ENCODE peak calls at places on chromosomes 11 and 22, in seven cellular contexts. F is heart left ventricle, Q is HFF-Myc, E is KBM-7, H is M059J, K is A549, I is astrocyte of the spinal cord. L is an unnamed sample.

GRCh38 chr22:29258407-29259252 is 9.2 kb downstream of the RHBDD3 start:
- DNase-seq in F (no peak), Q (no peak), E (no peak), H (no peak), K (no peak), I (no peak), L (no peak)

GRCh38 chr11:126115253-126115540 is 52.5 kb upstream of the CDON start:
- DNase-seq in F (peak), Q (no peak), E (no peak), H (peak), K (no peak), I (no peak), L (no peak)

GRCh38 chr11:72238040-72238450 is 5.9 kb downstream of the PHOX2A start:
- DNase-seq in F (no peak), Q (no peak), E (peak), H (no peak), K (peak), I (peak), L (peak)

GRCh38 chr11:46410021-46410420 is 18.4 kb upstream of the CHRM4 start:
- DNase-seq in F (no peak), Q (no peak), E (no peak), H (no peak), K (peak), I (peak), L (no peak)

GRCh38 chr22:38427465-38427864 is 27.5 kb downstream of the KCNJ4 start:
- DNase-seq in F (no peak), Q (no peak), E (no peak), H (no peak), K (no peak), I (no peak), L (no peak)

GRCh38 chr11:83540112-83540675 is 254.0 kb upstream of the CCDC90B start:
- DNase-seq in F (no peak), Q (no peak), E (no peak), H (no peak), K (no peak), I (peak), L (no peak)

GRCh38 chr22:22878211-22878570 is 9.4 kb upstream of the IGLL5 start:
- DNase-seq in F (no peak), Q (no peak), E (no peak), H (no peak), K (no peak), I (no peak), L (no peak)

GRCh38 chr22:25668437-25668836 is 73.6 kb upstream of the MYO18B start:
- DNase-seq in F (no peak), Q (no peak), E (no peak), H (peak), K (peak), I (peak), L (no peak)

GRCh38 chr11:132106336-132106982 is 736.0 kb downstream of the NTM start:
- DNase-seq in F (no peak), Q (no peak), E (no peak), H (peak), K (no peak), I (peak), L (no peak)

GRCh38 chr22:21714059-21714770 is 21.4 kb downstream of the YPEL1 start:
- DNase-seq in F (no peak), Q (no peak), E (no peak), H (no peak), K (no peak), I (no peak), L (no peak)

GRCh38 chr11:69213315-69213714 is 57.6 kb downstream of the SMIM38 start:
- DNase-seq in F (no peak), Q (no peak), E (no peak), H (no peak), K (no peak), I (no peak), L (no peak)

GRCh38 chr11:10731064-10731680 is 19.9 kb upstream of the CTR9 start:
- DNase-seq in F (no peak), Q (no peak), E (no peak), H (peak), K (no peak), I (no peak), L (no peak)

GRCh38 chr22:27804683-27805297 is 3.2 kb upstream of the MN1 start:
- DNase-seq in F (peak), Q (peak), E (peak), H (peak), K (peak), I (peak), L (peak)

GRCh38 chr11:116891746-116892145 is 54.3 kb upstream of the APOA1 start:
- DNase-seq in F (no peak), Q (no peak), E (no peak), H (no peak), K (no peak), I (no peak), L (no peak)

GRCh38 chr11:57459112-57460016 is 964 bp upstream of the RTN4RL2 start:
- DNase-seq in F (no peak), Q (no peak), E (peak), H (no peak), K (peak), I (no peak), L (no peak)

GRCh38 chr11:120032766-120033390 is 105.0 kb downstream of the TRIM29 start:
- DNase-seq in F (no peak), Q (no peak), E (no peak), H (no peak), K (no peak), I (no peak), L (no peak)

GRCh38 chr22:22156348-22156715 is 88.3 kb upstream of the VPREB1 start:
- DNase-seq in F (no peak), Q (no peak), E (no peak), H (no peak), K (no peak), I (no peak), L (no peak)

GRCh38 chr22:36977401-36977861 is 41.8 kb downstream of the TST start:
- DNase-seq in F (peak), Q (no peak), E (peak), H (peak), K (peak), I (peak), L (no peak)

GRCh38 chr11:117314840-117315239 is 1.2 kb downstream of the BACE1 start:
- DNase-seq in F (no peak), Q (no peak), E (peak), H (no peak), K (no peak), I (no peak), L (no peak)

GRCh38 chr22:19717181-19717580 is 2.9 kb downstream of the SEPTIN5 start:
- DNase-seq in F (no peak), Q (no peak), E (no peak), H (no peak), K (no peak), I (no peak), L (no peak)

GRCh38 chr11:65571940-65572339 is 398 bp upstream of the FAM89B start:
- DNase-seq in F (no peak), Q (no peak), E (peak), H (peak), K (peak), I (peak), L (no peak)

GRCh38 chr11:83612891-83613766 is 327.0 kb upstream of the CCDC90B start:
- DNase-seq in F (no peak), Q (no peak), E (no peak), H (no peak), K (no peak), I (no peak), L (no peak)

GRCh38 chr11:841981-842369 is 354 bp downstream of the POLR2L start:
- DNase-seq in F (no peak), Q (no peak), E (no peak), H (no peak), K (no peak), I (no peak), L (no peak)

GRCh38 chr11:96026310-96026709 is 102.4 kb upstream of the MTMR2 start:
- DNase-seq in F (no peak), Q (no peak), E (no peak), H (no peak), K (no peak), I (no peak), L (no peak)

GRCh38 chr11:19869466-19869865 is 156.8 kb downstream of the NAV2 start:
- DNase-seq in F (no peak), Q (no peak), E (no peak), H (no peak), K (no peak), I (no peak), L (no peak)

GRCh38 chr22:22933100-22933806 is 45.6 kb downstream of the IGLL5 start:
- DNase-seq in F (no peak), Q (no peak), E (no peak), H (no peak), K (no peak), I (no peak), L (no peak)

L was measured in T1000.